ENCODE peak calls at places on chromosomes 5 and 9, in nine cellular contexts. I is GM12878, J is sigmoid colon, U is Panc1, K is HCT116, B is SK-N-MC, G is suprapubic skin, W is upper lobe of left lung, A is vagina. P is an unnamed sample.
A peak's percentile ranks its signal among the peaks of the same experiment; 100 is the strongest.

GRCh38 chr5:138035605-138036537 is 3.0 kb upstream of the FAM13B start:
- DNase-seq in G (no peak), A (peak; percentile 90), K (peak; percentile 90), U (peak; percentile 86), J (peak; percentile 75), B (peak; percentile 70), W (peak; percentile 63), I (peak; percentile 63), P (peak; percentile 18)

GRCh38 chr9:37747271-37747753 is 6.3 kb upstream of the TRMT10B start:
- DNase-seq in A (no peak), K (peak; percentile 59), W (peak; percentile 42), J (no peak), I (peak; percentile 3), G (no peak), B (peak; percentile 18), U (peak; percentile 62), P (peak; percentile 72)

GRCh38 chr5:38078161-38078560 is 180.2 kb upstream of the EGFLAM start:
- DNase-seq in K (no peak), J (no peak), W (no peak), B (no peak), I (no peak), U (no peak), A (no peak), G (no peak), P (no peak)

GRCh38 chr9:126550891-126551351 is 62.8 kb upstream of the LMX1B start:
- DNase-seq in K (no peak), I (no peak), A (no peak), G (no peak), U (no peak), W (no peak), J (no peak), B (no peak), P (no peak)

GRCh38 chr5:74201334-74202081 is 439.0 kb downstream of the ENC1 start:
- DNase-seq in K (no peak), B (no peak), G (no peak), U (peak; percentile 33), W (no peak), J (no peak), I (peak; percentile 63), A (no peak), P (no peak)

GRCh38 chr9:95907794-95908193 is 32.3 kb downstream of the ERCC6L2 start:
- DNase-seq in G (no peak), J (no peak), K (no peak), U (no peak), W (no peak), I (no peak), A (no peak), B (no peak), P (no peak)

GRCh38 chr5:5273398-5273797 is 133.3 kb downstream of the ADAMTS16 start:
- DNase-seq in U (no peak), A (no peak), W (no peak), K (no peak), J (no peak), B (no peak), G (no peak), I (no peak), P (no peak)

GRCh38 chr5:6773342-6774035 is 60.3 kb downstream of the TENT4A start:
- DNase-seq in K (no peak), I (no peak), J (no peak), W (no peak), G (no peak), U (no peak), B (peak; percentile 64), A (no peak), P (no peak)

GRCh38 chr9:91775011-91775707 is 174.9 kb downstream of the ROR2 start:
- DNase-seq in G (no peak), W (peak; percentile 55), B (no peak), U (no peak), I (no peak), K (peak; percentile 31), J (peak; percentile 87), A (no peak), P (peak; percentile 58)

GRCh38 chr9:4689013-4689412 is 9.6 kb downstream of the CDC37L1 start:
- DNase-seq in A (no peak), G (no peak), W (no peak), B (no peak), J (no peak), I (no peak), K (no peak), U (no peak), P (no peak)

GRCh38 chr5:54317511-54318260 is 7.3 kb upstream of the ARL15 start:
- DNase-seq in A (no peak), K (no peak), B (no peak), G (no peak), J (no peak), I (no peak), W (no peak), U (no peak), P (no peak)

DNA sequence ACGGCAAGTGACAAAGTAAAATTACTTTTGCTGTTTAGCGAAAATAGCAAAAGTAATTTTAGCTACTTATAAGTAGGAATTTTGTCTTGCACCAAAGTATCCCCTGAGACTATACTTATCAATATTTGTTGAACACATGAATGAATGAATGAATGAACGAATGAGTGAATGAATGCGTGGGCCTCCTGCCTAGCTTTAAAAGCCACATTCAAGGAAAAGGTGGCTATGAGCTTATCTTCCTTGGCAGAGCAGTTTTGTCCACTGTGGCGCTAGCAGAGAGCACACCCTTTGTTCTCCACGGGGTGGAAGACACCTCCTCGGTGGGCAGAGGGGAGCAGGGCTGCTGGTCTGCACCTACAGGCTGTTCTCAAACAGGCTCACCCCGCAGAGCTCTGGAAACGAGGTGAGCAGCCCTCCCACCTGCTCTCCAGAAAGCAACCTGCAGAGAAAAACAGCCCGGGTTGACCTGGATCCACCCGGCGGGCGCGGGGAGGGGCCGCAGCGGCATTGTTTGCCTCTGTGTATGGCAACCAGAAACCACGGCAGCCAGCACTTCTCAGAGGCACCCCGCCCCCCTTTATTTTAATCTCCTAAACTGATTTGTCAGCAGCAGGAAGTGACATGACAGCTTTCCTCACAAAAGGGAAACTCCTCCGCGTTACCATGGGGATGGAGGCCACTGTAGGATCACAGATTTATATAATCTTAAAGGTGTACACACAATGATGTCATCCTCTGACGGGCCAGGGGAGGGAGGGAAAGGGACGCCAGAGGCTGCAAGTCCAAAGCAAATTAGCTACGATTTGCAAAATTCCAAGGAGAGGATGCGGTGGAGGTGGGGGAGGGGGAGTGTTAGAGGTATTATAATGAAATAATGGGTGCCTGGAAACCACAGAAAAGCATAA is 5.9 kb downstream of the DUSP1 start:
- DNase-seq in A (peak; percentile 100), W (peak; percentile 100), G (peak; percentile 99), B (peak; percentile 99), I (peak; percentile 83), J (peak; percentile 98), K (peak; percentile 98), U (peak; percentile 95), P (peak; percentile 82)
- TF ChIP-seq POLR2AphosphoS5 in A (peak; percentile 86), W (peak; percentile 99), G (peak; percentile 49), B (peak; percentile 62), I (no peak), J (peak; percentile 58), K (peak; percentile 74), U (no peak), P (no peak)

GRCh38 chr9:11702529-11702928 is 990.7 kb upstream of the TYRP1 start:
- DNase-seq in W (no peak), J (no peak), K (no peak), I (no peak), B (no peak), U (no peak), A (no peak), G (no peak), P (no peak)
- TF ChIP-seq POLR2AphosphoS5 in W (no peak), J (no peak), K (no peak), I (no peak), B (no peak), U (no peak), A (no peak), G (no peak), P (no peak)

GRCh38 chr5:180988592-180988991 is at the start of gene BTNL3:
- DNase-seq in K (no peak), A (no peak), W (no peak), G (no peak), J (no peak), B (no peak), U (no peak), I (no peak), P (no peak)
- TF ChIP-seq POLR2AphosphoS5 in K (no peak), A (no peak), W (no peak), G (no peak), J (no peak), B (no peak), U (no peak), I (no peak), P (no peak)

GRCh38 chr9:27541740-27542139 is 12.1 kb upstream of the MOB3B start:
- DNase-seq in B (no peak), W (no peak), G (no peak), K (no peak), U (no peak), J (no peak), I (no peak), A (no peak), P (no peak)

GRCh38 chr9:27538668-27539067 is 9.1 kb upstream of the MOB3B start:
- DNase-seq in J (no peak), G (no peak), I (no peak), K (no peak), U (no peak), B (no peak), W (no peak), A (no peak), P (no peak)

GRCh38 chr9:27540537-27540936 is 10.9 kb upstream of the MOB3B start:
- DNase-seq in J (no peak), W (no peak), K (no peak), A (no peak), U (no peak), B (no peak), I (no peak), G (no peak), P (no peak)

GRCh38 chr9:27537027-27537435 is 7.4 kb upstream of the MOB3B start:
- DNase-seq in W (peak; percentile 27), G (no peak), B (no peak), K (no peak), U (no peak), I (no peak), J (no peak), A (no peak), P (no peak)

DNA sequence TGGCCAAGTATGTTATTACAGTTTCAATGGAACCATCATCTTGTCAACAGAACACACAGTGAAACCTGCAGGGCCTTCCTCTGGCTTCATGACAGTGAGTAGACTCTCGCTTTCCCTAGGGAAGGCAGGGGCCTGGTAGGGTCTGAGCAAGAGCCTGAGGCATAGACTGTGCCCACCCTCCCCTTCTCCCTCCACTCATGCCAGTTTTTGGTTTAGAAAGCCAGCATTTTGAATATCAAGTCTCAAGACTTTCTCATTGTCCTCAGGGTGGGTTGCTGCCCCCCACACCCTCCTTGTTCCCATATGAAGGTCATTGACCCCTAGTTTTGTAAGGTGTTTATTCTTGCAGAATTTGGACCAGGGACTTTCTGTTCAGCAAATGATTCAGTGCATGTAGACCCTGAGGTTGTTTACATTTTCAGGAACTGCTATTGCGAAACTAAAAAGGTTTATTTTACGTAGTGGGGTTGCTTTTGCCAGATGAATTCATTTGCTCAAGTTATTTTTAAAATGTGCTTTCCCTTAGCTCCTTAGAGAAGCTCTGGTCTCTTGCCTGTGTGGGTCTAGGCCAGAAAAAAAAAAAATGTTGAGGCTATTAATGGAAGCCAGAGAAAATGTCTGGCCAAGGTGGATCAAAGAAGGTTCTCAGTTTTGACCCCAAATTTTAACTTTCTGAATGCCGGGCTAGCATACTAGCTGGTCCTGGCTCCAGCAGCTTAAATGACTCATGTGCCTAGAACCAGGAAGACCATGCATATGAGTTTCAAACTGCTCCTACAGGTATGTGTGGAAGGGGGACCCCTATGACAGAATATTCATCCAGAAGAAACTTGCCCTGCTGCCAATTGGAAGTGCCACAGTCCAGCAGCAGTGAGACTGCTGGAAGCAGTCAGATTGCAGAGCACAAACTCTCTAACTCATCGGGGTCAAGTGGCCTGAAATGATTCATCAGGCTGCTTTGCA is 10.1 kb upstream of the MOB3B start:
- DNase-seq in B (no peak), J (peak; percentile 83), K (no peak), A (no peak), I (peak; percentile 35), W (peak; percentile 36), U (no peak), G (no peak), P (no peak)
- TF ChIP-seq POLR2AphosphoS5 in B (no peak), J (peak; percentile 91), K (no peak), A (peak; percentile 18), I (no peak), W (peak; percentile 62), U (no peak), G (no peak), P (no peak)

P was measured in GM12892.